ENCODE peak calls at places on chromosomes 7 and 10, in nine cellular contexts. T is CD8-positive, alpha-beta T cell; M is left ventricle myocardium inferior; B is fibroblast of mammary gland; Q is endodermal cell; N is BJ; O is body of pancreas; D is GM23338; V is dorsolateral prefrontal cortex. J is an unnamed sample.

GRCh38 chr7:131159961-131160361 is 167.7 kb upstream of the MKLN1 start:
- DNase-seq in T (no peak), M (no peak), B (peak), Q (no peak), N (no peak), O (no peak), D (no peak), V (no peak), J (no peak)

GRCh38 chr7:131722371-131722770 is 165.9 kb upstream of the PODXL start:
- DNase-seq in T (no peak), M (no peak), B (peak), Q (no peak), N (no peak), O (no peak), D (no peak), V (no peak), J (no peak)

GRCh38 chr7:116399808-116400207 is 99.7 kb upstream of the CAV2 start:
- DNase-seq in T (no peak), M (no peak), B (peak), Q (no peak), N (no peak), O (no peak), D (no peak), V (no peak), J (no peak)

GRCh38 chr7:73919694-73920375 is 58.9 kb downstream of the TMEM270 start:
- DNase-seq in T (no peak), M (no peak), B (no peak), Q (no peak), N (no peak), O (no peak), D (no peak), V (no peak), J (no peak)

GRCh38 chr7:30869794-30870491 is 41.7 kb upstream of the AQP1 start:
- DNase-seq in T (no peak), M (peak), B (peak), Q (no peak), N (no peak), O (no peak), D (no peak), V (peak), J (no peak)

GRCh38 chr10:6543431-6544005 is 36.6 kb downstream of the PRKCQ start:
- DNase-seq in T (peak), M (no peak), B (no peak), Q (peak), N (no peak), O (no peak), D (no peak), V (no peak), J (no peak)

GRCh38 chr10:35611750-35612149 is 6.6 kb downstream of the GJD4 start:
- DNase-seq in T (no peak), M (no peak), B (no peak), Q (peak), N (no peak), O (no peak), D (peak), V (no peak), J (no peak)

GRCh38 chr7:154832557-154833138 is 170.3 kb downstream of the PAXIP1 start:
- DNase-seq in T (no peak), M (no peak), B (no peak), Q (peak), N (no peak), O (no peak), D (no peak), V (peak), J (no peak)

GRCh38 chr10:58177362-58177947 is 90.2 kb downstream of the IPMK start:
- DNase-seq in T (no peak), M (no peak), B (peak), Q (no peak), N (no peak), O (no peak), D (peak), V (no peak), J (no peak)

GRCh38 chr10:78599122-78599853 is 469.5 kb upstream of the ZMIZ1 start:
- DNase-seq in T (no peak), M (no peak), B (no peak), Q (peak), N (no peak), O (no peak), D (no peak), V (no peak), J (no peak)

GRCh38 chr7:103687981-103688380 is 242.0 kb upstream of the SLC26A5 start:
- DNase-seq in T (no peak), M (no peak), B (no peak), Q (no peak), N (no peak), O (no peak), D (no peak), V (no peak), J (no peak)

GRCh38 chr10:120750167-120750566 is 101.0 kb upstream of the WDR11 start:
- DNase-seq in T (no peak), M (no peak), B (no peak), Q (no peak), N (no peak), O (peak), D (no peak), V (no peak), J (no peak)

GRCh38 chr7:87216701-87217508 is 2.6 kb downstream of the TMEM243 start:
- DNase-seq in T (peak), M (no peak), B (no peak), Q (no peak), N (no peak), O (no peak), D (no peak), V (peak), J (no peak)

GRCh38 chr7:602341-603141 is 82.9 kb upstream of the PDGFA start:
- DNase-seq in T (no peak), M (no peak), B (peak), Q (peak), N (no peak), O (peak), D (peak), V (no peak), J (no peak)

GRCh38 chr7:151503902-151504714 is 15.6 kb downstream of the RHEB start:
- DNase-seq in T (no peak), M (no peak), B (peak), Q (no peak), N (peak), O (peak), D (no peak), V (no peak), J (no peak)

GRCh38 chr10:131207176-131207575 is 104.3 kb downstream of the TCERG1L start:
- DNase-seq in T (no peak), M (no peak), B (no peak), Q (no peak), N (no peak), O (no peak), D (no peak), V (no peak), J (no peak)

GRCh38 chr7:66150471-66150870 is 35.8 kb downstream of the CRCP start:
- DNase-seq in T (no peak), M (peak), B (peak), Q (no peak), N (no peak), O (peak), D (no peak), V (no peak), J (no peak)

GRCh38 chr7:128921866-128922440 is 11.4 kb upstream of the KCP start:
- DNase-seq in T (no peak), M (no peak), B (no peak), Q (peak), N (no peak), O (no peak), D (no peak), V (no peak), J (no peak)

GRCh38 chr10:123254287-123254858 is 100.2 kb downstream of the BUB3 start:
- DNase-seq in T (no peak), M (no peak), B (no peak), Q (no peak), N (no peak), O (no peak), D (no peak), V (no peak), J (no peak)

GRCh38 chr7:100693312-100694195 is 496 bp downstream of the GIGYF1 start:
- DNase-seq in T (no peak), M (no peak), B (no peak), Q (peak), N (no peak), O (no peak), D (peak), V (no peak), J (no peak)

GRCh38 chr10:79266543-79267312 is 80.5 kb upstream of the PPIF start:
- DNase-seq in T (no peak), M (peak), B (peak), Q (no peak), N (peak), O (peak), D (no peak), V (peak), J (no peak)

GRCh38 chr7:77327932-77328628 is 88.1 kb downstream of the GSAP start:
- DNase-seq in T (no peak), M (peak), B (no peak), Q (no peak), N (no peak), O (no peak), D (no peak), V (no peak), J (no peak)

DNA sequence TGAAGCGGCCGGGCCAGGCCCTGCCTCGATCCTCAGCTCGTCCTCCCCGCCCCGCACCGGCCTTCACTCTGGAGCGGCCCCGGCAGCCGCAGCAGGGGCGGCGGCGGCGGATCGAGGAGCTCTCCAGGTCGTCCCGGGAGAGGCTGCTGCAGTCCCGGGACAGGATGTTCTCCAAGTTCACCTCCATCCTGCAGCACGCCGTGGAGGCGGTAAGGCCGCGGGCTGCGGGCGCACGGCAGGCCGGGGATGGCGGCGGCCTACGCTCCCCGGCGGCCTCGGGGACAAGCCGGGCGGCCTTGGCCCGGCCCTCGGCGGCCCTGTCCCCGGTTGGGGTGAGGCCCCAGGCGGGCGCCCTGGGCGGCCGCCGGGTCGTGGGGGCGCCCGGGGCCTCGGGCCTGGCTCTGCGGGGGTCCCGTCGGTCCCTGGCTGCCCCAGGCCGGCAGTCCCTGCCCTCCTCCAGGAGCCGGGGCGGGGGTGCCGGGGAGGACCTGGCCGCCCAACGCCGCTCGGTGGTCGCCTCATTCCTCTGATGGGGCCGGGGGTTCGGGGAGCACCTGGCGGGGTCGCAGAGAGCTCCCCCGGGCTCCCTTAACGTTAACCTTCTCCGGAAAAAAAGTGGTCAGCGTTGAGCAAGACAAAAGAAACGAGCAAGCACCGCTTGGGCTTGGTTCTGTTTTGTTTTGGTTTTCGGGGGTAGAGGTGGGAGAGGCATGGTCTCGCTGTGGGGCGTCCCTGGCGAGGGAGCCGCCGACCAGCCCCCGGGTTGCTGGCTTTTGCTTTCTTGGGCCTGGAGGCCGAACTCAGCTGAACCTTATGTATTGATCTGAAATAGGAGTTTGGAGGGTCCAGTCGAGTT is 563 bp downstream of the FHIP2A start:
- DNase-seq in T (peak), M (peak), B (peak), Q (peak), N (no peak), O (peak), D (peak), V (peak), J (no peak)
- TF ChIP-seq CTCF in T (peak), M (peak), B (no peak), Q (no peak), N (no peak), O (no peak), D (no peak), V (no peak), J (no peak)

GRCh38 chr10:5002013-5002727 is 1.5 kb downstream of the AKR1C2 start:
- DNase-seq in T (no peak), M (no peak), B (no peak), Q (no peak), N (no peak), O (no peak), D (no peak), V (no peak), J (no peak)
- H3K4me3 ChIP-seq in T (no peak), M (peak), B (no peak), Q (no peak), N (no peak), O (no peak), D (no peak), V (no peak), J (peak)

GRCh38 chr10:586716-587115 is 102.8 kb downstream of the DIP2C start:
- DNase-seq in T (no peak), M (no peak), B (no peak), Q (no peak), N (no peak), O (no peak), D (no peak), V (no peak), J (no peak)
- TF ChIP-seq CTCF in T (no peak), M (no peak), B (no peak), Q (no peak), N (no peak), O (no peak), D (no peak), V (no peak), J (no peak)

GRCh38 chr10:102281103-102281502 is 35.8 kb downstream of the GBF1 start:
- DNase-seq in T (no peak), M (no peak), B (no peak), Q (no peak), N (no peak), O (no peak), D (no peak), V (no peak), J (no peak)
- H3K4me3 ChIP-seq in T (no peak), M (peak), B (no peak), Q (peak), N (no peak), O (no peak), D (no peak), V (no peak), J (no peak)

J was measured in esophagus squamous epithelium.